ENCODE peak calls at places on chromosomes 2 and 18, in six cellular contexts. F is MCF 10A, C is A549, T is WTC11, D is neural crest cell, R is cardiac muscle cell. X is an unnamed sample.

GRCh38 chr2:174718591-174718990 is 45.7 kb downstream of the CHRNA1 start:
- DNase-seq in F (no peak), C (no peak), T (no peak), D (no peak), R (no peak), X (no peak)

GRCh38 chr2:236743623-236744280 is 174.1 kb downstream of the ACKR3 start:
- DNase-seq in F (peak), C (no peak), T (no peak), D (no peak), R (peak), X (no peak)

GRCh38 chr18:711330-711692 is 1.1 kb downstream of the ENOSF1 start:
- DNase-seq in F (no peak), C (peak), T (no peak), D (no peak), R (no peak), X (no peak)

GRCh38 chr18:68925268-68925667 is 127.4 kb downstream of the CCDC102B start:
- DNase-seq in F (peak), C (no peak), T (no peak), D (no peak), R (peak), X (peak)

GRCh38 chr2:11554430-11554764 is 20.6 kb downstream of the GREB1 start:
- DNase-seq in F (no peak), C (no peak), T (no peak), D (no peak), R (no peak), X (peak)

GRCh38 chr2:62716768-62717167 is 11.3 kb downstream of the EHBP1 start:
- DNase-seq in F (no peak), C (no peak), T (no peak), D (no peak), R (no peak), X (no peak)

GRCh38 chr2:118310016-118310877 is 222.0 kb downstream of the INSIG2 start:
- DNase-seq in F (no peak), C (no peak), T (peak), D (peak), R (peak), X (peak)

GRCh38 chr2:57432528-57432927 is 614.1 kb upstream of the VRK2 start:
- DNase-seq in F (no peak), C (no peak), T (no peak), D (no peak), R (no peak), X (no peak)

GRCh38 chr2:216777637-216778273 is 82.1 kb downstream of the TNP1 start:
- DNase-seq in F (peak), C (peak), T (peak), D (peak), R (peak), X (peak)

GRCh38 chr2:76867854-76868253 is 654.3 kb downstream of the LRRTM4 start:
- DNase-seq in F (peak), C (no peak), T (no peak), D (no peak), R (peak), X (no peak)

GRCh38 chr2:36753706-36754221 is 57.3 kb downstream of the VIT start:
- DNase-seq in F (peak), C (no peak), T (peak), D (no peak), R (peak), X (no peak)

GRCh38 chr2:180291060-180291459 is 284.0 kb upstream of the CWC22 start:
- DNase-seq in F (peak), C (peak), T (no peak), D (no peak), R (peak), X (no peak)

GRCh38 chr2:30233142-30233961 is 2.0 kb downstream of the LBH start:
- DNase-seq in F (no peak), C (no peak), T (no peak), D (no peak), R (no peak), X (no peak)

GRCh38 chr18:77022116-77022515 is 110.5 kb downstream of the MBP start:
- DNase-seq in F (no peak), C (no peak), T (no peak), D (no peak), R (no peak), X (no peak)

GRCh38 chr2:67872481-67872880 is 190.3 kb downstream of the C1D start:
- DNase-seq in F (no peak), C (no peak), T (no peak), D (no peak), R (no peak), X (no peak)

GRCh38 chr2:105809099-105809473 is 64.4 kb downstream of the NCK2 start:
- DNase-seq in F (no peak), C (no peak), T (no peak), D (no peak), R (no peak), X (no peak)

GRCh38 chr2:174603280-174603679 is 5.7 kb upstream of the WIPF1 start:
- DNase-seq in F (peak), C (peak), T (peak), D (no peak), R (peak), X (no peak)

GRCh38 chr18:9663377-9663776 is 44.7 kb upstream of the RAB31 start:
- DNase-seq in F (peak), C (no peak), T (no peak), D (no peak), R (no peak), X (no peak)

GRCh38 chr2:18309627-18310026 is 250.8 kb downstream of the RDH14 start:
- DNase-seq in F (peak), C (no peak), T (no peak), D (no peak), R (no peak), X (no peak)

GRCh38 chr2:240523451-240524281 is 34.1 kb downstream of the ANKMY1 start:
- DNase-seq in F (no peak), C (no peak), T (no peak), D (no peak), R (no peak), X (no peak)

GRCh38 chr2:170512271-170512670 is 202.9 kb upstream of the SP5 start:
- DNase-seq in F (no peak), C (no peak), T (no peak), D (no peak), R (no peak), X (no peak)

GRCh38 chr2:11343626-11344341 is 652 bp downstream of the ROCK2 start:
- DNase-seq in F (peak), C (peak), T (peak), D (peak), R (peak), X (peak)

GRCh38 chr2:40955635-40956034 is 503.7 kb upstream of the SLC8A1 start:
- DNase-seq in F (no peak), C (no peak), T (no peak), D (no peak), R (no peak), X (no peak)
- TF ChIP-seq CTCF in F (no peak), C (no peak), T (no peak), D (no peak), R (no peak), X (no peak)

GRCh38 chr2:233251306-233252116 is at the start of gene ATG16L1:
- DNase-seq in F (peak), C (peak), T (peak), D (peak), R (peak), X (peak)
- TF ChIP-seq CTCF in F (peak), C (peak), T (peak), D (peak), R (peak), X (peak)

GRCh38 chr2:218895758-218896500 is 15.3 kb downstream of the WNT10A start:
- DNase-seq in F (no peak), C (no peak), T (no peak), D (no peak), R (no peak), X (peak)
- TF ChIP-seq CTCF in F (no peak), C (no peak), T (no peak), D (no peak), R (no peak), X (no peak)

GRCh38 chr2:234747833-234748559 is 203.8 kb upstream of the SH3BP4 start:
- DNase-seq in F (no peak), C (no peak), T (no peak), D (no peak), R (no peak), X (no peak)

GRCh38 chr2:234741976-234742375 is 209.8 kb upstream of the SH3BP4 start:
- DNase-seq in F (peak), C (no peak), T (no peak), D (no peak), R (no peak), X (no peak)

GRCh38 chr2:234747032-234747431 is 204.8 kb upstream of the SH3BP4 start:
- DNase-seq in F (peak), C (no peak), T (no peak), D (no peak), R (no peak), X (no peak)

DNA sequence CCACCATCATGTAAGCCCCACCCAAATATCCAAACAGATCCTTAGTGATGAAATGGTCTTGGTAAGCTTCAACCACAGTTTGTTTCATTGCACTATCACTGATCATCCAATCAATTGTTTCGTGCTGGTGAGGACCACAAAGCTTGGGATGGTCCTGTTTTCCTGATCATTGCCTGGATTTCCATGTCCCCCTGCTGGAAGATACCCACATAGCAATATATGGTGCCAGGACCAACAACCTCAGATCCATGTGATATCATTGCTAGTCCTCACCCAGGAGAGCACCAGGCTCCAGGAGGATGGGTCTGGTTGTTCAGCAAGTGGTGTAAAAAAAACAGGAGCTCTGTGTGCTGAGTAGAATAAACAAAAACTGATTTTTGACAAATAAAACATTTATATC is 206.5 kb upstream of the SH3BP4 start:
- DNase-seq in F (no peak), C (peak), T (no peak), D (no peak), R (no peak), X (no peak)
- TF ChIP-seq CTCF in F (peak), C (no peak), T (peak), D (peak), R (peak), X (no peak)

X was measured in GM13977.